ENCODE peak calls at places on chromosomes 13 and 19, in nine cellular contexts. M is fibroblast of pulmonary artery, L is epithelial cell of esophagus, J is fibroblast of lung, U is aorta, Y is psoas muscle, T is uterus, O is tibial nerve, X is tibial artery. G is an unnamed sample.

GRCh38 chr19:29405728-29405995 is 120.1 kb upstream of the VSTM2B start:
- DNase-seq in Y (no peak), X (no peak), U (no peak), T (no peak), J (no peak), O (no peak), M (no peak), L (no peak), G (no peak)

GRCh38 chr13:50529154-50529882 is 314.2 kb downstream of the DLEU7 start:
- DNase-seq in J (peak), X (peak), Y (peak), T (peak), M (peak), O (peak), L (peak), U (peak), G (peak)

GRCh38 chr19:56217039-56217949 is 15.2 kb downstream of the ZSCAN5C start:
- DNase-seq in T (no peak), M (peak), O (no peak), J (peak), L (peak), U (peak), Y (no peak), X (peak), G (peak)

GRCh38 chr13:101527130-101527529 is 74.7 kb downstream of the ITGBL1 start:
- DNase-seq in U (no peak), L (peak), O (no peak), X (no peak), J (no peak), M (no peak), Y (no peak), T (no peak), G (no peak)

GRCh38 chr13:38213307-38213706 is 136.3 kb upstream of the UFM1 start:
- DNase-seq in O (no peak), M (peak), X (no peak), T (no peak), Y (no peak), U (no peak), L (peak), J (peak), G (peak)

GRCh38 chr19:51036519-51036918 is 1.7 kb upstream of the KLK12 start:
- DNase-seq in T (no peak), Y (no peak), M (no peak), U (no peak), L (no peak), J (no peak), X (no peak), O (no peak), G (no peak)

GRCh38 chr19:38736413-38737280 is 7.6 kb downstream of the CAPN12 start:
- DNase-seq in O (no peak), T (peak), U (no peak), X (no peak), L (peak), M (no peak), J (peak), Y (no peak), G (peak)

GRCh38 chr13:99406799-99407201 is 94.5 kb upstream of the TM9SF2 start:
- DNase-seq in J (no peak), O (peak), U (no peak), T (no peak), L (no peak), Y (no peak), X (peak), M (peak), G (peak)

GRCh38 chr13:98981596-98982195 is 3.8 kb upstream of the DOCK9 start:
- DNase-seq in U (no peak), T (no peak), J (no peak), M (no peak), Y (no peak), L (no peak), X (no peak), O (no peak), G (peak)

GRCh38 chr13:39600766-39601165 is 2.2 kb downstream of the LHFPL6 start:
- DNase-seq in U (peak), L (no peak), M (peak), T (no peak), X (peak), Y (peak), J (no peak), O (peak), G (peak)

GRCh38 chr13:39111145-39111544 is 72.9 kb downstream of the NHLRC3 start:
- DNase-seq in O (no peak), Y (no peak), X (no peak), J (no peak), M (no peak), L (no peak), T (no peak), U (no peak), G (no peak)

GRCh38 chr19:51337141-51337860 is 4.6 kb downstream of the VSIG10L start:
- DNase-seq in T (no peak), J (no peak), M (no peak), U (no peak), O (no peak), Y (no peak), X (no peak), L (no peak), G (no peak)

GRCh38 chr19:2532252-2533071 is 56.5 kb downstream of the GADD45B start:
- DNase-seq in X (no peak), T (no peak), L (peak), M (peak), Y (no peak), J (peak), O (no peak), U (no peak), G (peak)

GRCh38 chr13:28548872-28549271 is 53.9 kb upstream of the FLT1 start:
- DNase-seq in T (no peak), Y (no peak), U (no peak), J (no peak), M (no peak), X (no peak), L (no peak), O (no peak), G (no peak)

GRCh38 chr19:19335408-19336158 is 15.0 kb downstream of the MAU2 start:
- DNase-seq in J (no peak), L (peak), M (no peak), Y (no peak), X (no peak), T (no peak), O (no peak), U (no peak), G (no peak)

GRCh38 chr13:83819611-83820010 is 62.7 kb downstream of the SLITRK1 start:
- DNase-seq in J (peak), L (peak), M (no peak), O (no peak), Y (no peak), U (no peak), T (no peak), X (no peak), G (peak)

GRCh38 chr13:75359266-75359665 is 122.7 kb downstream of the TBC1D4 start:
- DNase-seq in X (no peak), L (peak), O (no peak), M (peak), U (no peak), T (no peak), Y (no peak), J (peak), G (peak)

GRCh38 chr19:44943801-44944249 is 1.8 kb downstream of the APOC4 start:
- DNase-seq in O (peak), Y (peak), X (peak), M (no peak), L (no peak), T (no peak), U (peak), J (no peak), G (peak)

GRCh38 chr19:43300206-43300605 is 30.9 kb upstream of the PSG9 start:
- DNase-seq in J (no peak), M (no peak), Y (no peak), U (no peak), X (no peak), L (peak), T (no peak), O (no peak), G (no peak)
- H3K4me3 ChIP-seq in J (no peak), M (no peak), Y (no peak), U (no peak), X (no peak), L (no peak), T (no peak), O (no peak), G (no peak)

DNA sequence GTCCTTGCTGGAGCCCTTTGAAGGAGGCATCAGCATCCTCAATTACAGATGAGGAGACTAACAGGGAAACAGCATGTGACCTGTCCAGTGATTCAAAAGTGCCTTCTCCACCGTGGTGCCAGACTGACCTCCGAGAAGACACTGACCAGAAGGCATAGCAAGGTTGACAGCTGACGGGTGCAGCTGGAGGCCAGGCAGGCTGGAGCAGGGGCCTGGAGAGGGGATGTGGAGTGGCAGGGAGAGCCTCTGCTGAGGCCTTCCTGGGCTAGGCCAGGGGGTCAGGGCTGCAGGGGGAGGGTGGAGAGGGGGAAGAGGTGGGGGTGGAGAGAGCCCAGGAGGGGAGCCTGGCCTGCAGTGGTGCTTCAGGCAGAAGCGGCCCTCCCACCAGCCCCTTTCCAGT is 66.3 kb downstream of the KCTD15 start:
- DNase-seq in L (no peak), J (no peak), M (no peak), U (no peak), Y (no peak), X (no peak), T (no peak), O (no peak), G (no peak)
- H3K4me3 ChIP-seq in L (no peak), J (no peak), M (no peak), U (no peak), Y (no peak), X (no peak), T (no peak), O (no peak), G (no peak)

GRCh38 chr13:20231839-20232555 is at the start of gene GJB6:
- DNase-seq in M (no peak), Y (no peak), J (no peak), T (no peak), O (no peak), U (no peak), X (no peak), L (peak), G (no peak)

GRCh38 chr13:20232556-20233277 is 598 bp upstream of the GJB6 start:
- DNase-seq in L (no peak), T (no peak), Y (no peak), U (no peak), J (no peak), X (no peak), O (no peak), M (no peak), G (no peak)

GRCh38 chr13:20227730-20228129 is 4.4 kb downstream of the GJB6 start:
- DNase-seq in L (no peak), O (no peak), M (no peak), Y (no peak), J (no peak), T (no peak), U (no peak), X (no peak), G (no peak)

GRCh38 chr13:20227288-20227687 is 4.8 kb downstream of the GJB6 start:
- DNase-seq in U (no peak), O (no peak), J (no peak), X (no peak), T (no peak), M (no peak), L (no peak), Y (no peak), G (no peak)

GRCh38 chr13:20230913-20231838 is 943 bp downstream of the GJB6 start:
- DNase-seq in Y (no peak), X (no peak), T (no peak), M (no peak), L (no peak), U (no peak), J (no peak), O (no peak), G (no peak)
- H3K4me3 ChIP-seq in Y (peak), X (peak), T (no peak), M (no peak), L (peak), U (no peak), J (no peak), O (peak), G (no peak)

GRCh38 chr19:17245535-17245984 is at the start of gene NR2F6:
- DNase-seq in M (no peak), T (peak), U (no peak), Y (no peak), O (no peak), L (no peak), J (no peak), X (no peak), G (no peak)

GRCh38 chr19:17244618-17245534 is 843 bp downstream of the NR2F6 start:
- DNase-seq in Y (no peak), O (no peak), M (no peak), T (peak), L (peak), U (peak), X (no peak), J (no peak), G (no peak)

GRCh38 chr19:17243854-17244617 is 1.7 kb downstream of the NR2F6 start:
- DNase-seq in X (peak), O (peak), L (no peak), M (peak), J (no peak), U (peak), Y (peak), T (peak), G (peak)

GRCh38 chr19:17248011-17248776 is 2.5 kb upstream of the NR2F6 start:
- DNase-seq in L (peak), Y (no peak), T (no peak), X (no peak), M (no peak), O (no peak), J (no peak), U (no peak), G (no peak)

GRCh38 chr19:17246681-17247425 is 1.1 kb upstream of the NR2F6 start:
- DNase-seq in O (no peak), Y (no peak), L (peak), J (peak), U (no peak), M (no peak), T (peak), X (no peak), G (peak)
- H3K4me3 ChIP-seq in O (peak), Y (peak), L (peak), J (no peak), U (no peak), M (no peak), T (peak), X (peak), G (peak)

GRCh38 chr19:40982594-40983101 is 8.4 kb upstream of the CYP2B6 start:
- DNase-seq in X (no peak), M (peak), U (no peak), Y (no peak), J (peak), T (no peak), L (peak), O (no peak), G (peak)
- H3K4me3 ChIP-seq in X (no peak), M (no peak), U (no peak), Y (no peak), J (no peak), T (no peak), L (no peak), O (no peak), G (no peak)

GRCh38 chr13:110455444-110455843 is 106.1 kb downstream of the RAB20 start:
- DNase-seq in L (no peak), J (no peak), U (no peak), X (no peak), O (no peak), M (no peak), T (no peak), Y (no peak), G (no peak)

GRCh38 chr13:110454956-110455355 is 106.6 kb downstream of the RAB20 start:
- DNase-seq in U (no peak), X (no peak), M (no peak), T (no peak), J (no peak), L (no peak), O (no peak), Y (no peak), G (no peak)

GRCh38 chr13:110456550-110456949 is 105.0 kb downstream of the RAB20 start:
- DNase-seq in J (no peak), T (no peak), X (no peak), O (no peak), Y (no peak), U (no peak), L (no peak), M (no peak), G (no peak)

GRCh38 chr13:110457361-110457760 is 104.2 kb downstream of the RAB20 start:
- DNase-seq in M (no peak), Y (no peak), L (no peak), U (no peak), T (no peak), J (no peak), O (no peak), X (no peak), G (no peak)

GRCh38 chr13:110455941-110456340 is 105.6 kb downstream of the RAB20 start:
- DNase-seq in M (peak), T (peak), J (peak), U (peak), O (peak), X (peak), Y (peak), L (peak), G (peak)
- H3K4me3 ChIP-seq in M (no peak), T (no peak), J (no peak), U (no peak), O (no peak), X (no peak), Y (peak), L (no peak), G (no peak)

DNA sequence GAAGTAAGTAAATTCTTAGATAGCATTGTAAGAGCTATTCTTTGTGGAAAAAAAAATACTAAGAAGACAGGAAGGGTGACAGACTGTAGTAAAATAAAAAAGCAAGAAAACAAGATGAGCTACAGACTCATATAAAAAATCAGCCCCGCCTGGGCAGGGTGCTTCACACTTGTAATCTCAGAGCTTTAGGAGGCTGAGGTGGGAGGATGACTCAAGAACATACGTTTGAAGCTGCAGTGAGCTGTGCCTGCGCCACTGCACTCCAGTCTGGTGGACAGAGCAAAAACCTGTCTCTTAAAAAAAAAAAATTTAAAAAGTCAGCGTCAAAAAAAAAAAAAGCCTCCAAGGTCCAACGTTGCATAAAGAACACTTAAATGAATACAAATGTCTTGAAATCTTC is 102.1 kb downstream of the VWA8 start:
- DNase-seq in O (no peak), U (no peak), J (no peak), X (no peak), Y (no peak), T (no peak), M (no peak), L (peak), G (peak)
- H3K4me3 ChIP-seq in O (no peak), U (no peak), J (no peak), X (no peak), Y (no peak), T (no peak), M (no peak), L (no peak), G (no peak)

GRCh38 chr19:48746120-48746519 is 589 bp downstream of the IZUMO1 start:
- DNase-seq in O (no peak), L (no peak), J (no peak), X (no peak), Y (no peak), U (no peak), T (no peak), M (no peak), G (no peak)

GRCh38 chr19:48750351-48750750 is 2.1 kb downstream of the FUT1 start:
- DNase-seq in X (no peak), J (no peak), Y (no peak), O (no peak), U (no peak), M (no peak), L (no peak), T (no peak), G (no peak)

GRCh38 chr19:48745208-48745995 is 1.3 kb downstream of the IZUMO1 start:
- DNase-seq in J (peak), O (peak), M (peak), L (peak), Y (peak), U (no peak), T (no peak), X (peak), G (peak)

GRCh38 chr19:48749571-48750198 is 2.8 kb downstream of the FUT1 start:
- DNase-seq in M (no peak), J (no peak), X (no peak), Y (no peak), U (no peak), L (no peak), O (no peak), T (no peak), G (no peak)

GRCh38 chr19:48746738-48747575 is at the start of gene IZUMO1:
- DNase-seq in X (peak), Y (peak), T (peak), M (peak), U (peak), L (peak), J (peak), O (peak), G (peak)
- H3K4me3 ChIP-seq in X (peak), Y (peak), T (no peak), M (peak), U (no peak), L (peak), J (peak), O (peak), G (peak)